ENCODE peak calls at places on chromosome 6, in four cellular contexts. R is fibroblast of mammary gland; D is activated CD8-positive, alpha-beta memory T cell treated with anti-CD3 and anti-CD28 coated beads for 48 hours; A is stimulated activated CD4-positive, alpha-beta T cell treated with anti-CD3 and anti-CD28 coated beads, Interleukin-15, amount 100 ng/mL, for 1 hour. T is an unnamed sample.

GRCh38 chr6:169827372-169827771 is 76.0 kb downstream of the ERMARD start:
- DNase-seq in A (no peak), D (no peak), R (no peak), T (no peak)

GRCh38 chr6:20203561-20204528 is 8.4 kb downstream of the MBOAT1 start:
- DNase-seq in R (no peak), D (no peak), A (no peak), T (no peak)

GRCh38 chr6:3759656-3760245 is 8.2 kb upstream of the PXDC1 start:
- DNase-seq in D (no peak), A (no peak), R (peak), T (peak)

GRCh38 chr6:20217476-20217855 is 5.2 kb upstream of the MBOAT1 start:
- DNase-seq in A (no peak), R (no peak), D (no peak), T (no peak)

GRCh38 chr6:143755301-143755744 is 77.6 kb downstream of the PHACTR2 start:
- DNase-seq in A (no peak), D (no peak), R (peak), T (no peak)

GRCh38 chr6:26553264-26553738 is 15.1 kb downstream of the HMGN4 start:
- DNase-seq in A (peak), D (peak), R (peak), T (peak)

GRCh38 chr6:42460892-42461291 is 9.2 kb upstream of the TRERF1 start:
- DNase-seq in D (no peak), R (no peak), A (no peak), T (peak)

GRCh38 chr6:163641706-163642105 is 227.2 kb downstream of the QKI start:
- DNase-seq in A (no peak), D (no peak), R (no peak), T (no peak)

GRCh38 chr6:62614442-62614841 is 328.4 kb upstream of the KHDRBS2 start:
- DNase-seq in R (no peak), D (no peak), A (no peak), T (no peak)

GRCh38 chr6:35776364-35777215 is at the start of gene CLPSL2:
- DNase-seq in R (no peak), D (no peak), A (no peak), T (peak)

GRCh38 chr6:131657630-131658111 is 20.6 kb downstream of the ENPP3 start:
- DNase-seq in R (peak), D (no peak), A (no peak), T (peak)

GRCh38 chr6:142846883-142847287 is 98.1 kb downstream of the HIVEP2 start:
- DNase-seq in A (no peak), R (peak), D (no peak), T (peak)

GRCh38 chr6:104795363-104795762 is 64.4 kb downstream of the HACE1 start:
- DNase-seq in R (no peak), D (no peak), A (no peak), T (no peak)

GRCh38 chr6:14734416-14735340 is 511.2 kb upstream of the JARID2 start:
- DNase-seq in R (peak), D (no peak), A (no peak), T (peak)

GRCh38 chr6:127959869-127960268 is 59.0 kb upstream of the THEMIS start:
- DNase-seq in A (no peak), D (no peak), R (no peak), T (no peak)

GRCh38 chr6:13538084-13538483 is 36.3 kb upstream of the SIRT5 start:
- DNase-seq in R (peak), A (no peak), D (no peak), T (peak)

GRCh38 chr6:145815875-145816274 is 1.3 kb upstream of the FBXO30 start:
- DNase-seq in D (no peak), R (peak), A (no peak), T (peak)

GRCh38 chr6:125140808-125141207 is 12.8 kb upstream of the TPD52L1 start:
- DNase-seq in A (no peak), R (peak), D (no peak), T (peak)

GRCh38 chr6:33314515-33314942 is 651 bp upstream of the TAPBP start:
- DNase-seq in A (peak), R (peak), D (no peak), T (peak)

GRCh38 chr6:16596890-16597331 is 164.3 kb downstream of the ATXN1 start:
- DNase-seq in D (no peak), R (no peak), A (no peak), T (no peak)

GRCh38 chr6:9516207-9516606 is 898.7 kb downstream of the TFAP2A start:
- DNase-seq in D (no peak), R (peak), A (no peak), T (peak)

GRCh38 chr6:45663181-45664180 is 285.7 kb upstream of the SUPT3H start:
- DNase-seq in D (peak), A (peak), R (no peak), T (peak)

GRCh38 chr6:136643850-136644596 is 93.8 kb upstream of the MAP7 start:
- DNase-seq in A (peak), R (peak), D (peak), T (peak)

GRCh38 chr6:68473433-68474210 is 161.5 kb upstream of the ADGRB3 start:
- DNase-seq in D (no peak), R (peak), A (no peak), T (no peak)

GRCh38 chr6:38138374-38138773 is 318.8 kb downstream of the ZFAND3 start:
- DNase-seq in D (no peak), A (no peak), R (no peak), T (no peak)

GRCh38 chr6:139979021-139979721 is 604.7 kb upstream of the CITED2 start:
- DNase-seq in D (no peak), A (no peak), R (no peak), T (no peak)

GRCh38 chr6:41373367-41373918 is 38.0 kb downstream of the NCR2 start:
- DNase-seq in R (no peak), A (no peak), D (no peak), T (no peak)

GRCh38 chr6:119284861-119285521 is 64.6 kb downstream of the MAN1A1 start:
- DNase-seq in D (no peak), A (no peak), R (no peak), T (peak)

GRCh38 chr6:7691675-7692452 is 34.0 kb upstream of the BMP6 start:
- DNase-seq in D (no peak), A (no peak), R (peak), T (peak)

GRCh38 chr6:138563650-138564049 is 64.4 kb upstream of the NHSL1 start:
- DNase-seq in R (no peak), A (no peak), D (no peak), T (no peak)

GRCh38 chr6:144736763-144737162 is 451.6 kb downstream of the UTRN start:
- DNase-seq in A (no peak), D (no peak), R (no peak), T (no peak)

GRCh38 chr6:152026291-152026690 is 218.8 kb downstream of the ESR1 start:
- DNase-seq in R (no peak), A (no peak), D (no peak), T (peak)

GRCh38 chr6:106858653-106859092 is 115.9 kb downstream of the CD24 start:
- DNase-seq in A (no peak), D (no peak), R (peak), T (peak)

GRCh38 chr6:14119764-14120163 is 2.2 kb downstream of the CD83 start:
- DNase-seq in A (no peak), R (peak), D (no peak), T (peak)

T was measured in GM23248.